ENCODE peak calls at places on chromosomes 13 and 19, in six cellular contexts. Z is sigmoid colon; R is adipocyte; D is small intestine; O is breast epithelium; Q is CD8-positive, alpha-beta memory T cell. M is an unnamed sample.

GRCh38 chr13:40170091-40170490 is 496.4 kb downstream of the FOXO1 start:
- DNase-seq in Z (no peak), R (no peak), D (no peak), O (no peak), Q (no peak), M (no peak)

GRCh38 chr19:17406039-17406886 is 833 bp upstream of the BST2 start:
- DNase-seq in Z (no peak), R (no peak), D (peak; percentile 20), O (no peak), Q (no peak), M (no peak)

GRCh38 chr19:48481191-48481500 is 12.0 kb downstream of the CYTH2 start:
- DNase-seq in Z (no peak), R (no peak), D (no peak), O (no peak), Q (no peak), M (no peak)

GRCh38 chr19:35332817-35333216 is 3.8 kb downstream of the CD22 start:
- DNase-seq in Z (no peak), R (no peak), D (no peak), O (no peak), Q (no peak), M (no peak)

GRCh38 chr13:43698743-43699142 is 88.0 kb downstream of the ENOX1 start:
- DNase-seq in Z (no peak), R (peak; percentile 36), D (no peak), O (no peak), Q (no peak), M (no peak)

GRCh38 chr13:110017379-110017778 is 231.0 kb upstream of the IRS2 start:
- DNase-seq in Z (no peak), R (peak; percentile 70), D (no peak), O (peak; percentile 70), Q (no peak), M (no peak)

GRCh38 chr13:44011036-44011435 is 131.3 kb downstream of the LACC1 start:
- DNase-seq in Z (no peak), R (no peak), D (no peak), O (no peak), Q (no peak), M (no peak)

GRCh38 chr13:50130686-50131051 is 115.4 kb downstream of the KCNRG start:
- DNase-seq in Z (no peak), R (peak; percentile 47), D (no peak), O (no peak), Q (no peak), M (no peak)

GRCh38 chr19:40224342-40225148 is 1.9 kb downstream of the CCNP start:
- DNase-seq in Z (no peak), R (no peak), D (peak; percentile 43), O (no peak), Q (no peak), M (no peak)

GRCh38 chr19:46205183-46205984 is 24.2 kb upstream of the IGFL1 start:
- DNase-seq in Z (no peak), R (no peak), D (no peak), O (no peak), Q (no peak), M (no peak)

GRCh38 chr13:107124129-107124718 is 556.3 kb upstream of the ARGLU1 start:
- DNase-seq in Z (no peak), R (peak; percentile 77), D (peak; percentile 56), O (no peak), Q (no peak), M (no peak)

GRCh38 chr19:56291857-56292256 is 19.3 kb downstream of the EDDM13 start:
- DNase-seq in Z (no peak), R (no peak), D (no peak), O (no peak), Q (no peak), M (no peak)

GRCh38 chr19:37572203-37572602 is 22.4 kb downstream of the ZNF571 start:
- DNase-seq in Z (no peak), R (no peak), D (no peak), O (no peak), Q (no peak), M (no peak)

GRCh38 chr13:85093808-85094207 is 705.4 kb downstream of the SLITRK6 start:
- DNase-seq in Z (no peak), R (peak; percentile 11), D (no peak), O (no peak), Q (no peak), M (no peak)

GRCh38 chr13:74556002-74556551 is 421.9 kb upstream of the KLF12 start:
- DNase-seq in Z (no peak), R (no peak), D (no peak), O (no peak), Q (no peak), M (no peak)

GRCh38 chr19:56942749-56943148 is 102.2 kb upstream of the PEG3 start:
- DNase-seq in Z (peak; percentile 78), R (no peak), D (no peak), O (no peak), Q (no peak), M (no peak)

GRCh38 chr13:101382701-101383100 is 33.6 kb downstream of the NALCN start:
- DNase-seq in Z (no peak), R (peak; percentile 52), D (no peak), O (no peak), Q (no peak), M (no peak)

GRCh38 chr13:23739597-23739996 is 149.6 kb downstream of the MIPEP start:
- DNase-seq in Z (no peak), R (no peak), D (no peak), O (no peak), Q (no peak), M (no peak)

GRCh38 chr13:38883783-38884182 is 106.8 kb downstream of the STOML3 start:
- DNase-seq in Z (no peak), R (no peak), D (no peak), O (no peak), Q (no peak), M (no peak)

GRCh38 chr19:16447015-16447384 is 24.8 kb downstream of the EPS15L1 start:
- DNase-seq in Z (peak; percentile 86), R (peak; percentile 96), D (peak; percentile 23), O (peak; percentile 45), Q (peak; percentile 53), M (no peak)

GRCh38 chr13:87042946-87043345 is 628.2 kb upstream of the SLITRK5 start:
- DNase-seq in Z (no peak), R (no peak), D (no peak), O (no peak), Q (no peak), M (no peak)

GRCh38 chr13:99434258-99434788 is 66.9 kb upstream of the TM9SF2 start:
- DNase-seq in Z (no peak), R (no peak), D (peak; percentile 42), O (no peak), Q (peak; percentile 66), M (no peak)

GRCh38 chr19:42569193-42569592 is 25.5 kb downstream of the CEACAM8 start:
- DNase-seq in Z (no peak), R (no peak), D (no peak), O (no peak), Q (no peak), M (no peak)

GRCh38 chr13:44244288-44244687 is 129.3 kb upstream of the SERP2 start:
- DNase-seq in Z (no peak), R (peak; percentile 82), D (no peak), O (no peak), Q (no peak), M (no peak)

GRCh38 chr13:44759222-44759721 is 183.1 kb upstream of the TSC22D1 start:
- DNase-seq in Z (no peak), R (peak; percentile 14), D (no peak), O (no peak), Q (no peak), M (no peak)

GRCh38 chr13:47251771-47252170 is 354.9 kb upstream of the HTR2A start:
- DNase-seq in Z (no peak), R (no peak), D (no peak), O (no peak), Q (no peak), M (no peak)

GRCh38 chr19:7654401-7654800 is 14.4 kb upstream of the RETN start:
- DNase-seq in Z (no peak), R (peak; percentile 18), D (no peak), O (no peak), Q (no peak), M (no peak)

GRCh38 chr19:7655581-7655980 is 13.3 kb upstream of the RETN start:
- DNase-seq in Z (no peak), R (no peak), D (no peak), O (no peak), Q (no peak), M (no peak)

GRCh38 chr19:7648265-7649014 is 11.5 kb downstream of the STXBP2 start:
- DNase-seq in Z (no peak), R (no peak), D (no peak), O (no peak), Q (no peak), M (no peak)

GRCh38 chr19:7650148-7650547 is 13.2 kb downstream of the STXBP2 start:
- DNase-seq in Z (no peak), R (no peak), D (no peak), O (no peak), Q (no peak), M (no peak)

DNA sequence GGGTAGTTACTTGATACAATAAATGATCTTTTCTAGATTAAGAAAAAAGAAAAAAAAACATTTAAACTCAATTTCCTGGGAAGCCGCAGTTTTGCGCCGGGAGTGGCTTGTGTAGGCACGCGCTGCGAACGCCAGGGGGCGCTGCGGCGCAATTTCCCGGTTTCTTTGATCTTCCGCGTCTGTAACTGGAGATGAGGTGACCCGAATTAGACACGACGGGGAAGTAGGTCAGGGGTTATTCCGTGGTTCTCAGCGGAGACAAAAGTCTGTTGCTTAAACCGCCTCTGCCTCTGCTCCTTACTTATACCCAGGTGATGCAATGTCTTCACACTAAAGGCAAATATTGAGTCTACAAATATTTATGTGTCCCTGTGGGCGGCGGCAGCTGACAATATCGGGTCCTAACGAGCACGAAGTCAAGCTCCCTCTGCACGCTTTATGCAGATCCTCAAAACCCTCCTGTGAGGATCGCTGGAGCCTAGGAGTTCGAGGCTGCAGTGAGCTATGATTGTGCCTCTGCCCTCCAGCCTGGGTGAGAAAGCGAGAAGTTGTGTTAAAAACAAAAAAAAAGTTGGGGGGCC is 15.2 kb downstream of the STXBP2 start:
- DNase-seq in Z (peak; percentile 90), R (peak; percentile 89), D (peak; percentile 80), O (peak; percentile 85), Q (peak; percentile 82), M (peak; percentile 81)
- H3K4me3 ChIP-seq in Z (peak overlapping the region; percentile 28), R (peak overlapping the region; percentile 25), D (no peak overlapping the region), O (peak overlapping the region; percentile 45), Q (peak overlapping the region; percentile 73), M (no peak overlapping the region)

GRCh38 chr19:12944064-12944674 is 1.5 kb upstream of the RAD23A start:
- DNase-seq in Z (no peak), R (no peak), D (no peak), O (no peak), Q (no peak), M (no peak)
- H3K4me1 ChIP-seq in Z (no peaks in the 10 kb centered on the region), R (peaks cover 43% of the 10 kb centered on the region), D (peaks cover 7% of the 10 kb centered on the region), O (peaks cover 20% of the 10 kb centered on the region), Q (peaks cover 45% of the 10 kb centered on the region), M (peaks cover 21% of the 10 kb centered on the region)

DNA sequence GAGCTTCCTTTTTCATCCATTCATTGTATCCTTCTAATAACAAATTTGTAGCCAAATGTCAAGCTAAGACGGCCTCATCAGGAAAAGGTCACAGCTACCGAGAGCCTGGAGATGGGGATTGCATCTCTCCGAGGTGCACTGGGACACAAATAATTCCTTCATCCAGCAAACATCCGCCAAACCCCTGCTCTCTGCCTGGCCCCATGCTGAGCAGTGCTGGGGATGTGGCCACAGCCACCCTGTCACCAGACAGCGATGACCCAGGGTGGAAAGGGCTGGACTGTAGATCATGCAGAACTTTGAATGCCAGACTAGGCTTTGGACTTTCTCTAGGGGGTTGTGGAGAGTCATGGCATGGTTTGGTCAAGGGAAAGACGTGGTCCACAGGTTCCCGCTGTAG is 1.9 kb downstream of the TOMM40 start:
- DNase-seq in Z (no peak), R (no peak), D (no peak), O (no peak), Q (no peak), M (no peak)
- H3K4me3 ChIP-seq in Z (no peak overlapping the region), R (peak overlapping the region; percentile 97), D (no peak overlapping the region), O (no peak overlapping the region), Q (no peak overlapping the region), M (peak overlapping the region; percentile 81)

GRCh38 chr19:33316521-33317284 is 14.4 kb upstream of the CEBPA start:
- DNase-seq in Z (no peak), R (no peak), D (peak; percentile 91), O (no peak), Q (no peak), M (no peak)
- H3K4me1 ChIP-seq in Z (no peaks in the 10 kb centered on the region), R (no peaks in the 10 kb centered on the region), D (no peaks in the 10 kb centered on the region), O (no peaks in the 10 kb centered on the region), Q (no peaks in the 10 kb centered on the region), M (no peaks in the 10 kb centered on the region)